ENCODE peak calls at places on chromosome 18, in four cellular contexts. U, X, I and C are unnamed samples.
A peak's percentile ranks its signal among the peaks of the same experiment; 100 is the strongest.

GRCh38 chr18:57585421-57585820 is 1.1 kb downstream of the FECH start:
- DNase-seq in X (no peak), I (no peak), U (no peak), C (no peak)

GRCh38 chr18:12307251-12307736 is 747 bp upstream of the TUBB6 start:
- DNase-seq in I (no peak), X (peak; percentile 62), U (peak; percentile 38), C (no peak)

GRCh38 chr18:37395138-37395537 is 170.5 kb downstream of the CELF4 start:
- DNase-seq in I (no peak), U (no peak), X (no peak), C (no peak)

GRCh38 chr18:77108001-77108692 is 24.4 kb downstream of the MBP start:
- DNase-seq in U (peak; percentile 59), X (peak; percentile 78), I (peak; percentile 29), C (no peak)

GRCh38 chr18:37258819-37259218 is 306.8 kb downstream of the CELF4 start:
- DNase-seq in X (no peak), I (no peak), U (no peak), C (no peak)

GRCh38 chr18:56085561-56085960 is 497.6 kb upstream of the TCF4 start:
- DNase-seq in X (no peak), I (no peak), U (no peak), C (no peak)

GRCh38 chr18:46464926-46465655 is 191.9 kb downstream of the LOXHD1 start:
- DNase-seq in I (no peak), U (no peak), X (peak; percentile 11), C (no peak)

GRCh38 chr18:57095884-57096283 is 51.0 kb upstream of the BOD1L2 start:
- DNase-seq in I (no peak), X (no peak), U (no peak), C (no peak)

GRCh38 chr18:75111673-75112485 is 97.1 kb downstream of the PTGR3 start:
- DNase-seq in U (no peak), I (no peak), X (peak; percentile 25), C (no peak)

GRCh38 chr18:62324917-62325805 is at the start of gene TNFRSF11A:
- DNase-seq in U (peak; percentile 80), X (no peak), I (no peak), C (no peak)

DNA sequence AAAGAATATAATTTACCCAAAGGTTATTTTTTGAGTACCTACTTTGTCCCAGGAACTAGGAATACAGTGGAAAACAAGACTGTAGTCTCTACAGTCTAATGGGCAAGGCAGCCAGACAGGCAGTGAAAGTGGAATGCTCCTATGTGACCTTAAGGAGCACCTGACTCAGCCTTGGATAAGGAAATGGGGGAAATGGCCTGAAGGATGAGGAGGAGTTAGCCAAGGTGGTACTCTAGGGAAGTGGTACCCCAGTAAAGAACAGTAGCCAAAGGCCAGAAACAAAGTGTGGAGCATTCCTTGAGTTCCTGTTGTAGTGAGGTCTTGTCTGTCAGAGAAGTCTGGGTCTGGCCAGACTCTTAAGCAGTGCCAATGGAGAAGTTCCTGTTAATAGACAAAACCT is 6.0 kb downstream of the ZNF397 start:
- DNase-seq in U (no peak), X (no peak), I (no peak), C (no peak)
- H3K9me3 ChIP-seq in U (no peaks in the 10 kb centered on the region), X (no peaks in the 10 kb centered on the region), I (peaks cover 18% of the 10 kb centered on the region), C (peaks cover 24% of the 10 kb centered on the region)

DNA sequence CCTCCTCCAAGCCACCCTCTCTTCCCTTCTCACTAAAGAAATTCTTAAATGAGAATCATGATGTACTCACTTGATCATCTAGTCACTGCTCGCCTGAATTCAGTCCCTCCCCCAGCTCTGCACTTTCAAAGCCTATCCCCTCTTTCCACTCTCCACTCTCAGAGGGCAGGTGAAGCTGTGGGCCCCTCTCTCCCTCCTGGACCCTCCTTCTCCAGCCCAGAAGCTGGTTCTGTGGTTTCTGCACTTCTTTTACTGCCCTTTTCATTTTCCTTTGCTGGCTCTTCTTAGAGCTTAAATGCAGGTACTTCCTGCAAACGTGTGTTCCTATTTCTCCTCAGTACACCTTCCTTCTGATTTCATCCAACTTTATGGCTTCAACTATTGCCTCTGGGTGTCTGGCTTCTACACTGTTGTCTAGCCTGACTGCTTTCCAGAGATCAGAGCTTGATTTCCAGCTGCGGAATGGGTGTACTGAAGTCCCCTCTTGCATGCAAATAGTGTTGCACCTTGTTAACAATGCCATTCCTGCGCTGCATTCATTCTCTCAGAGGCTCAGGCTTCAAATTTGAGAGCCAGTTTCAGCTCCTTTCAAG is 15.2 kb upstream of the TXNDC2 start:
- DNase-seq in I (no peak), X (no peak), U (no peak), C (no peak)
- H3K27ac ChIP-seq in I (no peak overlapping the region), X (peak overlapping the region; percentile 71), U (peak overlapping the region; percentile 39), C (peak overlapping the region; percentile 93)

GRCh38 chr18:58997811-58998337 is 133.2 kb downstream of the ZNF532 start:
- DNase-seq in I (no peak), U (no peak), X (no peak), C (no peak)
- H3K4me1 ChIP-seq in I (peaks cover 15% of the 10 kb centered on the region), U (no peaks in the 10 kb centered on the region), X (no peaks in the 10 kb centered on the region), C (peaks cover 6% of the 10 kb centered on the region)

GRCh38 chr18:78900938-78901909 is 78.4 kb upstream of the SALL3 start:
- DNase-seq in I (no peak), U (no peak), X (no peak), C (no peak)
- H3K9me3 ChIP-seq in I (no peaks in the 10 kb centered on the region), U (no peaks in the 10 kb centered on the region), X (no peaks in the 10 kb centered on the region), C (peaks cover 6% of the 10 kb centered on the region)

GRCh38 chr18:28735731-28736130 is 558.8 kb upstream of the CDH2 start:
- DNase-seq in U (no peak), I (no peak), X (no peak), C (no peak)
- H3K27ac ChIP-seq in U (no peak overlapping the region), I (no peak overlapping the region), X (no peak overlapping the region), C (no peak overlapping the region)

GRCh38 chr18:2823202-2823601 is 23.6 kb upstream of the EMILIN2 start:
- DNase-seq in U (no peak), X (no peak), I (no peak), C (no peak)

GRCh38 chr18:2825613-2826205 is 21.1 kb upstream of the EMILIN2 start:
- DNase-seq in I (no peak), X (no peak), U (no peak), C (no peak)

GRCh38 chr18:2823966-2824365 is 22.8 kb upstream of the EMILIN2 start:
- DNase-seq in I (no peak), X (no peak), U (no peak), C (no peak)

GRCh38 chr18:2826581-2826980 is 20.2 kb upstream of the EMILIN2 start:
- DNase-seq in I (no peak), U (no peak), X (peak; percentile 74), C (no peak)

GRCh38 chr18:2824865-2825264 is 21.9 kb upstream of the EMILIN2 start:
- DNase-seq in U (no peak), X (no peak), I (no peak), C (no peak)
- H3K4me1 ChIP-seq in U (no peaks in the 10 kb centered on the region), X (no peaks in the 10 kb centered on the region), I (no peaks in the 10 kb centered on the region), C (no peaks in the 10 kb centered on the region)